ENCODE peak calls at places on chromosomes 16 and 17, in seven cellular contexts. One of them, this sample, is unnamed.

GRCh38 chr16:26348095-26348494 is 656.3 kb downstream of the HS3ST4 start:
- DNase-seq in MM.1S: no peak
- DNase-seq in GM23338: no peak
- DNase-seq in PC-3: no peak
- DNase-seq in SK-N-SH: no peak
- DNase-seq in GM23248: no peak
- DNase-seq in OCI-LY7: no peak
- DNase-seq in this sample: no peak

GRCh38 chr16:17364319-17365210 is 106.2 kb downstream of the XYLT1 start:
- DNase-seq in GM23248: peak
- DNase-seq in PC-3: no peak
- DNase-seq in SK-N-SH: peak
- DNase-seq in GM23338: no peak
- DNase-seq in MM.1S: no peak
- DNase-seq in OCI-LY7: no peak
- DNase-seq in this sample: peak

GRCh38 chr17:58391302-58391984 is 25.9 kb downstream of the RNF43 start:
- DNase-seq in GM23248: no peak
- DNase-seq in SK-N-SH: peak
- DNase-seq in PC-3: peak
- DNase-seq in GM23338: no peak
- DNase-seq in MM.1S: no peak
- DNase-seq in OCI-LY7: no peak
- DNase-seq in this sample: peak

GRCh38 chr16:67470314-67470713 is 10.6 kb downstream of the ATP6V0D1 start:
- DNase-seq in SK-N-SH: peak
- DNase-seq in OCI-LY7: no peak
- DNase-seq in GM23338: no peak
- DNase-seq in MM.1S: no peak
- DNase-seq in GM23248: no peak
- DNase-seq in PC-3: no peak
- DNase-seq in this sample: no peak

GRCh38 chr16:55552621-55553020 is 13.9 kb upstream of the CAPNS2 start:
- DNase-seq in SK-N-SH: no peak
- DNase-seq in MM.1S: no peak
- DNase-seq in GM23248: peak
- DNase-seq in OCI-LY7: no peak
- DNase-seq in GM23338: no peak
- DNase-seq in PC-3: peak
- DNase-seq in this sample: peak

GRCh38 chr17:7922499-7923289 is 6.6 kb upstream of the RNF227 start:
- DNase-seq in OCI-LY7: no peak
- DNase-seq in SK-N-SH: no peak
- DNase-seq in PC-3: no peak
- DNase-seq in GM23338: peak
- DNase-seq in GM23248: peak
- DNase-seq in MM.1S: peak
- DNase-seq in this sample: peak

GRCh38 chr16:50281391-50282009 is 15.1 kb downstream of the ADCY7 start:
- DNase-seq in PC-3: no peak
- DNase-seq in GM23338: no peak
- DNase-seq in SK-N-SH: no peak
- DNase-seq in MM.1S: no peak
- DNase-seq in GM23248: no peak
- DNase-seq in OCI-LY7: peak
- DNase-seq in this sample: no peak

GRCh38 chr17:66652840-66653507 is 181.9 kb upstream of the CACNG5 start:
- DNase-seq in MM.1S: no peak
- DNase-seq in GM23338: no peak
- DNase-seq in SK-N-SH: no peak
- DNase-seq in OCI-LY7: no peak
- DNase-seq in PC-3: peak
- DNase-seq in GM23248: peak
- DNase-seq in this sample: no peak

GRCh38 chr16:56355221-56355620 is 70.1 kb downstream of the AMFR start:
- DNase-seq in PC-3: no peak
- DNase-seq in GM23338: peak
- DNase-seq in SK-N-SH: peak
- DNase-seq in MM.1S: no peak
- DNase-seq in OCI-LY7: no peak
- DNase-seq in GM23248: no peak
- DNase-seq in this sample: no peak

GRCh38 chr17:74539281-74539820 is 6.6 kb downstream of the CD300C start:
- DNase-seq in PC-3: no peak
- DNase-seq in SK-N-SH: no peak
- DNase-seq in OCI-LY7: no peak
- DNase-seq in GM23338: no peak
- DNase-seq in MM.1S: no peak
- DNase-seq in GM23248: no peak
- DNase-seq in this sample: no peak

GRCh38 chr17:16398270-16399267 is 16.8 kb upstream of the TRPV2 start:
- DNase-seq in PC-3: peak
- DNase-seq in MM.1S: no peak
- DNase-seq in GM23248: no peak
- DNase-seq in SK-N-SH: peak
- DNase-seq in GM23338: no peak
- DNase-seq in OCI-LY7: peak
- DNase-seq in this sample: no peak

GRCh38 chr17:41971721-41972523 is 5.3 kb downstream of the CNP start:
- DNase-seq in GM23338: no peak
- DNase-seq in SK-N-SH: no peak
- DNase-seq in OCI-LY7: no peak
- DNase-seq in PC-3: no peak
- DNase-seq in MM.1S: no peak
- DNase-seq in GM23248: no peak
- DNase-seq in this sample: no peak

GRCh38 chr17:80069886-80070177 is 31.5 kb upstream of the GAA start:
- DNase-seq in GM23338: no peak
- DNase-seq in PC-3: no peak
- DNase-seq in OCI-LY7: no peak
- DNase-seq in SK-N-SH: no peak
- DNase-seq in MM.1S: no peak
- DNase-seq in GM23248: peak
- DNase-seq in this sample: no peak

GRCh38 chr17:2582493-2582892 is 11.0 kb upstream of the PAFAH1B1 start:
- DNase-seq in MM.1S: no peak
- DNase-seq in PC-3: no peak
- DNase-seq in SK-N-SH: no peak
- DNase-seq in GM23248: no peak
- DNase-seq in GM23338: no peak
- DNase-seq in OCI-LY7: no peak
- DNase-seq in this sample: no peak

GRCh38 chr17:55576237-55576998 is 65.2 kb upstream of the SMIM36 start:
- DNase-seq in GM23338: no peak
- DNase-seq in PC-3: peak
- DNase-seq in MM.1S: no peak
- DNase-seq in SK-N-SH: no peak
- DNase-seq in OCI-LY7: no peak
- DNase-seq in GM23248: peak
- DNase-seq in this sample: peak

GRCh38 chr17:40963838-40964237 is 2.9 kb downstream of the KRT39 start:
- DNase-seq in GM23338: peak
- DNase-seq in PC-3: peak
- DNase-seq in OCI-LY7: peak
- DNase-seq in MM.1S: peak
- DNase-seq in GM23248: peak
- DNase-seq in SK-N-SH: peak
- DNase-seq in this sample: no peak

GRCh38 chr17:8108972-8109668 is 9.2 kb downstream of the ALOXE3 start:
- DNase-seq in SK-N-SH: no peak
- DNase-seq in GM23338: peak
- DNase-seq in OCI-LY7: no peak
- DNase-seq in PC-3: no peak
- DNase-seq in GM23248: no peak
- DNase-seq in MM.1S: no peak
- DNase-seq in this sample: no peak

GRCh38 chr17:18122991-18123753 is 14.6 kb downstream of the MYO15A start:
- DNase-seq in SK-N-SH: no peak
- DNase-seq in OCI-LY7: no peak
- DNase-seq in GM23338: no peak
- DNase-seq in GM23248: no peak
- DNase-seq in MM.1S: no peak
- DNase-seq in PC-3: no peak
- DNase-seq in this sample: no peak

GRCh38 chr17:33039874-33040273 is 48.2 kb downstream of the SPACA3 start:
- DNase-seq in GM23248: peak
- DNase-seq in GM23338: no peak
- DNase-seq in MM.1S: no peak
- DNase-seq in SK-N-SH: no peak
- DNase-seq in PC-3: peak
- DNase-seq in OCI-LY7: no peak
- DNase-seq in this sample: no peak

GRCh38 chr17:178292-179065 is 3.0 kb downstream of the DOC2B start:
- DNase-seq in PC-3: no peak
- DNase-seq in GM23248: no peak
- DNase-seq in GM23338: no peak
- DNase-seq in SK-N-SH: peak
- DNase-seq in OCI-LY7: no peak
- DNase-seq in MM.1S: no peak
- DNase-seq in this sample: no peak

GRCh38 chr17:20157078-20157360 is 147.9 kb downstream of the SPECC1 start:
- DNase-seq in OCI-LY7: no peak
- DNase-seq in PC-3: no peak
- DNase-seq in MM.1S: no peak
- DNase-seq in GM23338: no peak
- DNase-seq in SK-N-SH: no peak
- DNase-seq in GM23248: no peak
- DNase-seq in this sample: no peak

GRCh38 chr16:69123894-69124293 is 8.5 kb downstream of the CHTF8 start:
- DNase-seq in MM.1S: peak
- DNase-seq in SK-N-SH: peak
- DNase-seq in GM23338: peak
- DNase-seq in OCI-LY7: peak
- DNase-seq in GM23248: peak
- DNase-seq in PC-3: peak
- DNase-seq in this sample: peak

GRCh38 chr16:578870-579405 is 9.2 kb downstream of the PIGQ start:
- DNase-seq in GM23248: peak
- DNase-seq in SK-N-SH: peak
- DNase-seq in GM23338: peak
- DNase-seq in MM.1S: peak
- DNase-seq in OCI-LY7: peak
- DNase-seq in PC-3: peak
- DNase-seq in this sample: peak

GRCh38 chr16:22641030-22641671 is 130.5 kb downstream of the NPIPB5 start:
- DNase-seq in PC-3: peak
- DNase-seq in OCI-LY7: peak
- DNase-seq in GM23248: peak
- DNase-seq in SK-N-SH: no peak
- DNase-seq in MM.1S: peak
- DNase-seq in GM23338: peak
- DNase-seq in this sample: peak

GRCh38 chr16:83351846-83352245 is 455.9 kb upstream of the HSBP1 start:
- DNase-seq in GM23248: peak
- DNase-seq in OCI-LY7: no peak
- DNase-seq in MM.1S: no peak
- DNase-seq in SK-N-SH: no peak
- DNase-seq in PC-3: no peak
- DNase-seq in GM23338: no peak
- DNase-seq in this sample: no peak

GRCh38 chr17:64270885-64271284 is 7.8 kb upstream of the TEX2 start:
- DNase-seq in GM23338: no peak
- DNase-seq in PC-3: no peak
- DNase-seq in MM.1S: peak
- DNase-seq in GM23248: no peak
- DNase-seq in OCI-LY7: peak
- DNase-seq in SK-N-SH: no peak
- DNase-seq in this sample: no peak
- H3K4me3 ChIP-seq in GM23338: no peak
- H3K4me3 ChIP-seq in PC-3: no peak
- H3K4me3 ChIP-seq in MM.1S: peak
- H3K4me3 ChIP-seq in GM23248: no peak
- H3K4me3 ChIP-seq in OCI-LY7: no peak
- H3K4me3 ChIP-seq in SK-N-SH: no peak
- H3K4me3 ChIP-seq in this sample: no peak

GRCh38 chr17:28570716-28571254 is 539 bp downstream of the PIGS start:
- DNase-seq in SK-N-SH: peak
- DNase-seq in PC-3: peak
- DNase-seq in GM23248: peak
- DNase-seq in MM.1S: peak
- DNase-seq in GM23338: peak
- DNase-seq in OCI-LY7: peak
- DNase-seq in this sample: peak
- TF ChIP-seq EZH2phosphoT487 in SK-N-SH: no peak
- TF ChIP-seq EZH2phosphoT487 in PC-3: no peak
- TF ChIP-seq EZH2phosphoT487 in GM23248: no peak
- TF ChIP-seq EZH2phosphoT487 in MM.1S: no peak
- TF ChIP-seq EZH2phosphoT487 in GM23338: no peak
- TF ChIP-seq EZH2phosphoT487 in OCI-LY7: no peak
- TF ChIP-seq EZH2phosphoT487 in this sample: no peak

DNA sequence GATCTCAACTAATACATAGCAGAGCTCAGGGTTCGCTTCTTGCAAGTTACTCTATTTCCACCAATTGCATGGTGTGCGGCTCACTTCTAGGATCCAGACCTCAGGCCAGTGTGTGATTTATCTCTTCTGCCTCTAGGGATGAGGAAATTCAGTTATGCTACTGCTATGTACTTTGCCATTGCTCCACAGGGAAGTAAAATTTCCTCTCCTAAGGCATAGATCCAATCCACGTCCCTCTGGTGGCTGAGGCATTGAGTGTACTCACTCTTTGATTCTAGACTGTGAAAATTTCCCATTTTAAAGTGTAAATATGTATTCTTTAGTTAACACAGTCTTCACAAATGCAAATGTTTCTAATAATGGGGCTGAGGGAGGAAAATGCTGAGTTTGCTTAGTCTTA is 214.1 kb downstream of the HS3ST3B1 start:
- DNase-seq in PC-3: no peak
- DNase-seq in GM23338: peak
- DNase-seq in OCI-LY7: no peak
- DNase-seq in MM.1S: no peak
- DNase-seq in SK-N-SH: no peak
- DNase-seq in GM23248: peak
- DNase-seq in this sample: peak
- H3K27ac ChIP-seq in PC-3: no peak
- H3K27ac ChIP-seq in GM23338: no peak
- H3K27ac ChIP-seq in OCI-LY7: no peak
- H3K27ac ChIP-seq in MM.1S: no peak
- H3K27ac ChIP-seq in SK-N-SH: no peak
- H3K27ac ChIP-seq in GM23248: no peak
- H3K27ac ChIP-seq in this sample: no peak

DNA sequence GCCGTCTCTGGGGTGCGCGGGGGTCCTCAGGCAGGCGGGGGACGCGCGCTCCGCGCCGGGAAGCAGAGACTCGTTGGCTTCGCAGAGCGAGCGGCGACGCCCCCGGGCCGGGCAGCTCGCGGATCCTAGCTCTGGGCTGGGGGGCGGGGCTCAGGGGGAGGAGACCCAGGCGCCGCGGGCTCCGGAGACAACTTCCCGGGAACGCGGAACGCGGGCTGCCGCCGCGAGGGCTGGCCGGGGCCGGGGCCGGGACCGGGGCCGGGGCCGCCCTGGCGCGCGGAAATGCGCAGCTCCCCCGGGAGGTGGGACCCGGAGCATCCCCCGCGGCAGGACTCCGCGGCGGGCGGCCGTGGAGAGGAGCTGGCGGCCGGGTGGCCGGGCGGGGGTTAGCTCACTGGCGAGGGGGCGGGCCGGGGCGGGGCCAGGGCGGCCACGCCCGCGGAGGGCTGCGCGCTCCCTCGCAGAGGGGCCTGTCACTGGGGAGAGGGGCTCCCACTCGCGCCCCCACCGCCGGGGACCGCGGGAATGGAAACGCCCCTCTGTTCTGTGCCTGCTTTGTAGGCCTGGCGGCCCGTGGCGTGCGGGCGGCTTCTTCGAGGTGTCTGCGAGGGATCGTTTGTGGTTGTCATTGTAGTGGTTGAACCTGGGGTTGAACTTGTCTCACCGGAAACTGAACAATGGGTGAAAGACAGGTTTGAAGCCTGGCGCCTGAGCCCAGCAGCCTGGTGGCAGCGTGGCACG is at the start of gene GAS7:
- DNase-seq in MM.1S: no peak
- DNase-seq in GM23338: peak
- DNase-seq in GM23248: peak
- DNase-seq in PC-3: no peak
- DNase-seq in OCI-LY7: no peak
- DNase-seq in SK-N-SH: peak
- DNase-seq in this sample: peak
- H3K4me3 ChIP-seq in MM.1S: no peak
- H3K4me3 ChIP-seq in GM23338: peak
- H3K4me3 ChIP-seq in GM23248: peak
- H3K4me3 ChIP-seq in PC-3: no peak
- H3K4me3 ChIP-seq in OCI-LY7: no peak
- H3K4me3 ChIP-seq in SK-N-SH: peak
- H3K4me3 ChIP-seq in this sample: peak

This sample was measured in hepatocyte.